ENCODE peak calls at places on chromosome 17, in nine cellular contexts. Z is brain microvascular endothelial cell, M is foreskin keratinocyte, B is A549, I is HFF-Myc, A is WERI-Rb-1, D is endothelial cell, Q is cardiac fibroblast, S is nephron progenitor cell. C is an unnamed sample.
A peak's percentile ranks its signal among the peaks of the same experiment; 100 is the strongest.

GRCh38 chr17:78644259-78644658 is 67.1 kb upstream of the DNAH17 start:
- DNase-seq in A (no peak), S (no peak), B (no peak), Z (no peak), Q (no peak), I (no peak), D (no peak), M (no peak), C (no peak)

GRCh38 chr17:57899822-57900221 is 50.0 kb upstream of the MRPS23 start:
- DNase-seq in B (no peak), D (no peak), I (no peak), Z (no peak), Q (no peak), A (no peak), M (no peak), S (no peak), C (no peak)

GRCh38 chr17:78822552-78822951 is 18.1 kb downstream of the USP36 start:
- DNase-seq in I (peak; percentile 99), Q (peak; percentile 81), M (no peak), A (no peak), B (no peak), D (no peak), S (no peak), Z (peak; percentile 92), C (no peak)

GRCh38 chr17:81888988-81889595 is 2.3 kb downstream of the ALYREF start:
- DNase-seq in D (no peak), Z (no peak), A (no peak), S (no peak), B (no peak), Q (no peak), I (no peak), M (no peak), C (no peak)

GRCh38 chr17:66746736-66747135 is 88.2 kb upstream of the CACNG5 start:
- DNase-seq in D (no peak), Q (no peak), Z (no peak), S (no peak), I (no peak), B (no peak), A (no peak), M (no peak), C (no peak)

GRCh38 chr17:1617620-1618174 is 10.9 kb downstream of the SLC43A2 start:
- DNase-seq in D (no peak), M (peak; percentile 62), S (no peak), Z (peak; percentile 64), Q (peak; percentile 89), I (no peak), B (peak; percentile 80), A (no peak), C (no peak)

GRCh38 chr17:5571281-5571680 is 13.0 kb downstream of the NLRP1 start:
- DNase-seq in Q (no peak), A (no peak), Z (no peak), D (no peak), I (no peak), S (no peak), M (no peak), B (no peak), C (no peak)

GRCh38 chr17:77345260-77345910 is 204.6 kb downstream of the SEC14L1 start:
- DNase-seq in A (peak; percentile 9), B (no peak), Z (no peak), D (no peak), Q (no peak), M (no peak), S (no peak), I (no peak), C (no peak)

GRCh38 chr17:81349397-81350319 is 45.6 kb upstream of the BAHCC1 start:
- DNase-seq in I (no peak), Z (no peak), A (peak; percentile 97), M (peak; percentile 34), B (no peak), D (no peak), Q (peak; percentile 51), S (peak; percentile 63), C (no peak)

GRCh38 chr17:73638556-73638955 is 5.7 kb downstream of the SDK2 start:
- DNase-seq in B (no peak), Q (no peak), A (peak; percentile 2), Z (no peak), D (no peak), M (no peak), I (no peak), S (no peak), C (no peak)

GRCh38 chr17:57577751-57578607 is 167.1 kb downstream of the CCDC182 start:
- DNase-seq in Q (peak; percentile 87), I (no peak), A (peak; percentile 89), B (no peak), Z (peak; percentile 53), S (no peak), M (no peak), D (no peak), C (no peak)

GRCh38 chr17:79716183-79716797 is 14.5 kb upstream of the ENPP7 start:
- DNase-seq in S (no peak), Z (no peak), B (no peak), Q (no peak), A (no peak), I (no peak), M (no peak), D (no peak), C (no peak)

GRCh38 chr17:47663997-47664941 is 14.6 kb downstream of the KPNB1 start:
- DNase-seq in Q (peak; percentile 75), D (peak; percentile 75), Z (peak; percentile 63), A (peak; percentile 70), B (peak; percentile 76), M (no peak), I (peak; percentile 42), S (peak; percentile 66), C (no peak)

DNA sequence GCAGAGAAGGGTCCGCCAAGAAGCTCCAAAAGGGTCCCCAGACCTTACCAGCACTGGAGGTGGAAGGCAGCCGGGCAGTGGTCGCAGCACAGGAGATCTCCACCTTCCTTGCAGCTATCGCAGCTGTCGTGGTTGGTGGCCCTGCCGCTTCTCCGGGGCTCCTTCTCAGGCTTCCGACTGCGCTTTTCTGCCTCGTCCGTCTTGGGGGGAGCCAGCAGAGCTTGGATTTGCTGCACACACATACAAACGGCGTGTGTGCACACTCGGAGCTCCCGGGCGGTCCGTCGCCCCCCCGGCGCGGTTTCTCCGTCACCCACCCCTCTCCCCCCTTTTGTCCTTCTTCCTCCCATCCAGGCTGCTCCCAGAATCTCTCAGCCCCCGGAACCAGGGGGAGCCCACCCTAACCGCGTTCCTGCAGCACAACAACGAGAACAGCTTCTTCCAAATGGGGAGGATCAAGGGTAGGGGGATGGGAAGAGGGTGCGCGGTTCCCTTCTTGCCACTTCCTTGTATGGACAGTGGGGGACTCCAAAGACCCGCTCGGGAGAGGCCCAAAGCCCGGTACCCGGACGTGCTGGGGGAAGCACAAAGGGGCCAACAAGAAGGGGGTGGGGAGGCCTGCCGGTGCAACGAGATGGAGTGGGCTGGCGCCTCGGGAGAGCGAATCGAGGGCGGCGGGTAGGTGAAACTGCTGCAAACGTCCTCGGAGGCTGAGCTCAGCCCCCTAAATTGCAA is 1.1 kb downstream of the PHF12 start:
- DNase-seq in Z (peak; percentile 35), I (no peak), A (peak; percentile 69), Q (peak; percentile 52), S (peak; percentile 54), D (peak; percentile 50), M (no peak), B (peak; percentile 48), C (no peak)
- TF ChIP-seq CTCF in Z (no peak), I (no peak), A (no peak), Q (no peak), S (no peak), D (no peak), M (no peak), B (no peak), C (no peak)

DNA sequence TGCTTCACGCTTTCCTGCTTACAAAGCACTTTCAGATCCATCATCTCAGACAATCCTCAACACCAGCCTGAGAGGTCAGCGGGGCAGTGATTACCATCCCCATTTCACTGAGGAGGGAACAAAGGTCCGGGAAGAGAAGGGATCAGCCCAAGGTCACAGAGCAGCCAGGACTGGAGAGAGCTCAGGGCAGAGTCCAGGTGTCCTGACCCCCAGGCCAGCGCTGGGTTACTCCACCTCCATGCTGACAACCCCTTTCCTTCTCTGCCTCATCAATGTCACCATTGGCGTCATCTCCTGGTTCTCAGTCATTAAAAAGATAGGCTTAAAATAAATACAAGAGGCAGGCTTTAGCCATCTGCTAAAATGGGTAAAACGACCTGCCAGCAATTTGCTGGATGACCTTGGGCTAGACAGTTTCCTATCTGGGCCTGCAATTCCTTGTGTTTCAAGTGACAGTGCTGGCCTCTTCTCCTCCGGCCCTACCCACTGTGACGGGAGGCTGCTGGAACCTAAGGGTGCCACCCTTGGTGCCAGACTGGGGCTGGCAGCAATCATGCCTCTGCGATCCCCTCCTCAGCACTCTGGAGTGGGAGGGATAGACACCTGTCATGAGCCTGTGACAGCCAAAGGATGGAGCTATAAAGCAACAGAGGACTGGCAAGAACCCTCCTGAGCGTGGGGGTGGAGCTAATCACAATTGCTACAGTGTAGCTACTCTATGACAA is 79.5 kb upstream of the CCL1 start:
- DNase-seq in D (no peak), M (no peak), B (no peak), I (no peak), Q (no peak), S (no peak), Z (no peak), A (no peak), C (no peak)
- TF ChIP-seq CTCF in D (no peak), M (no peak), B (no peak), I (no peak), Q (no peak), S (no peak), Z (no peak), A (no peak), C (no peak)

DNA sequence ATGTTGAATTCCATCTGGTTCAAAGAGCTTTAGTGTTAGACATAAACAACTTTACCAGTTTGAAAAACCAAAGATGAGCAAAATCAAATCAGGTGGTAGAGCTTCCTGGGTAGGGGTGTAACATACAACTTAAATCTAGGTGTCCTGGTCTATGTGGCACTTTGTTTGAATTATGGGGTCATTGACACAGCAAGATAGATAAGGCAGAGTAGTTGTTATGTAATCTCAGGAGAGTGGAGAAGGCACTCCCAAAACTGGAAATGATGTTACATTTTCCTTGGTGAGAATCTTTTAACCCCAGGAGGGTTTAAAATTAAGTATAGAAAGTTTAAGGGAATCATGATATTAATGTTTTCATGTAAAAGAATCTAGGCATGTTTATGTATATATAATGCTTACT is 31.9 kb downstream of the CCDC42 start:
- DNase-seq in A (no peak), M (no peak), Z (no peak), D (no peak), B (no peak), S (no peak), I (no peak), Q (no peak), C (no peak)
- TF ChIP-seq CTCF in A (no peak), M (no peak), Z (no peak), D (no peak), B (no peak), S (no peak), I (no peak), Q (no peak), C (no peak)

DNA sequence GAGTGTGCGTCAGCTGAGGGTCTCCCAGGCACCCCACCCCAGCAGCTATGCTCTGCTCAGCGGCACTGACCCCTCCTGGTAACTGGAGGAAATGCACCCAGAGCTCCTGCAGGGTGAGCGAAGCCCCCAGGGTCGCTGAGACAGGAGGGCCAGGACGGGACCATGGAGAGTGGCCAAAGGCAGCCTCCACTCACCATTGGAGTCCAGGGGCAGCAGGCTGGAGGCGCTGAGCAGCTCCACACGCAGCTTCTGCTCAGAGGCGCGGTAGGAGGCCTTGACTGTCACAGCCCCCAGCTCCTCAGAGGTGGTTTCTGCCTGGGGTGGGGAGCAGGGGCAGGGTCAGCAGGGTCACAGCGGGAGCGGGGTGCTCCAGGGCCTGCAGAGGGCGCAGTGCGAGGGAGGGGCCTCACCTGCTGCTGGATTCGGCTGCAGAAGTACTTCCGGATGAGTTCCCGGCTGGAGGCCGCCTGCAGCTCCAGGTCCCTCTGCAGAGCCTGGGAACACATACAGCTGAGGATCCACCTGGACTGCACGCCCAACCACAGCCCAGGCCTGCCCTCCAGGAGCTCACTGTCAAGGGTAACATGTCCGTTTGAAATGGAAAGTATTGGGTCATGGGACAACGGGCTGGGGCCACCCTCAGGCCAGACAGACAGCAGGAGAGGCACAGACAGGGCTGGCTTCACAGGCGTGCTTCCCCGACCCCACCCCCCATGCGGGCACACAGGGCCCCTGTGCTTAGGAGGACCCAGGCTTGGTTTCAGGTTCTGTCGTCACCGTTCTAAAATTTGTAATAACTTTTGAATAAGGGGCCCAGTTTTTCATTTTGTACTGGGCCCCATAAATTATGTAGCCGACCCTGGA is 13.8 kb downstream of the UNC13D start:
- DNase-seq in M (no peak), B (peak; percentile 47), Z (no peak), A (peak; percentile 71), I (no peak), S (peak; percentile 66), D (peak; percentile 70), Q (no peak), C (no peak)
- TF ChIP-seq CTCF in M (peak; percentile 51), B (peak; percentile 43), Z (peak; percentile 74), A (peak; percentile 91), I (peak; percentile 48), S (peak; percentile 53), D (peak; percentile 69), Q (peak; percentile 71), C (no peak)

C was measured in omental fat pad.